ENCODE peak calls at places on chromosomes 7 and 10, in four cellular contexts. X, C, W and N are unnamed samples.

GRCh38 chr10:24331457-24331856 is 122.5 kb downstream of the KIAA1217 start:
- DNase-seq in C (no peak), W (no peak), X (no peak), N (no peak)

GRCh38 chr7:112770051-112770450 is 20.1 kb downstream of the TMEM168 start:
- DNase-seq in W (no peak), C (no peak), X (no peak), N (no peak)

GRCh38 chr7:103001210-103001609 is 73.4 kb downstream of the FBXL13 start:
- DNase-seq in W (no peak), C (no peak), X (no peak), N (no peak)

GRCh38 chr7:142018154-142018553 is 22.5 kb downstream of the MGAM start:
- DNase-seq in X (no peak), C (no peak), W (no peak), N (no peak)

GRCh38 chr10:14219411-14219810 is 111.3 kb downstream of the FRMD4A start:
- DNase-seq in W (no peak), C (no peak), X (no peak), N (no peak)

GRCh38 chr10:113326160-113327111 is 226.4 kb upstream of the HABP2 start:
- DNase-seq in X (peak), W (peak), C (peak), N (peak)

GRCh38 chr10:70722820-70723424 is 50.6 kb downstream of the ADAMTS14 start:
- DNase-seq in X (no peak), W (no peak), C (no peak), N (no peak)

GRCh38 chr7:135320277-135320676 is 86.6 kb downstream of the STRA8 start:
- DNase-seq in X (no peak), C (no peak), W (no peak), N (no peak)

GRCh38 chr7:131090188-131090587 is 237.5 kb upstream of the MKLN1 start:
- DNase-seq in W (no peak), C (no peak), X (no peak), N (no peak)

GRCh38 chr10:32957341-32958084 is 517 bp downstream of the ITGB1 start:
- DNase-seq in W (no peak), C (peak), X (peak), N (peak)

GRCh38 chr10:124450010-124450782 is at the start of gene NKX1-2:
- DNase-seq in X (peak), C (no peak), W (no peak), N (peak)

GRCh38 chr10:12638103-12638502 is 288.8 kb downstream of the CAMK1D start:
- DNase-seq in X (no peak), C (no peak), W (peak), N (no peak)

GRCh38 chr10:130884456-130884855 is 427.1 kb downstream of the TCERG1L start:
- DNase-seq in W (no peak), X (no peak), C (no peak), N (no peak)

GRCh38 chr10:73956476-73957338 is 41.2 kb upstream of the VCL start:
- DNase-seq in X (no peak), C (peak), W (no peak), N (no peak)

GRCh38 chr7:93835684-93836083 is 54.9 kb downstream of the TFPI2 start:
- DNase-seq in X (no peak), C (no peak), W (no peak), N (no peak)

GRCh38 chr10:102802920-102803534 is 34.2 kb downstream of the CYP17A1 start:
- DNase-seq in X (peak), W (no peak), C (no peak), N (no peak)

GRCh38 chr7:130151591-130152269 is 53.5 kb downstream of the TMEM209 start:
- DNase-seq in C (no peak), W (no peak), X (no peak), N (no peak)

GRCh38 chr7:130228840-130229239 is 21.2 kb downstream of the SSMEM1 start:
- DNase-seq in C (no peak), W (no peak), X (no peak), N (no peak)

GRCh38 chr7:74043523-74043951 is 15.6 kb downstream of the ELN start:
- DNase-seq in C (no peak), W (no peak), X (peak), N (no peak)
- TF ChIP-seq ELF4 in C (no peak), W (no peak), X (no peak), N (no peak)

GRCh38 chr10:77907900-77908717 is 18.4 kb downstream of the DLG5 start:
- DNase-seq in W (peak), X (peak), C (peak), N (peak)
- TF ChIP-seq SP1 in W (no peak), X (no peak), C (no peak), N (no peak)

DNA sequence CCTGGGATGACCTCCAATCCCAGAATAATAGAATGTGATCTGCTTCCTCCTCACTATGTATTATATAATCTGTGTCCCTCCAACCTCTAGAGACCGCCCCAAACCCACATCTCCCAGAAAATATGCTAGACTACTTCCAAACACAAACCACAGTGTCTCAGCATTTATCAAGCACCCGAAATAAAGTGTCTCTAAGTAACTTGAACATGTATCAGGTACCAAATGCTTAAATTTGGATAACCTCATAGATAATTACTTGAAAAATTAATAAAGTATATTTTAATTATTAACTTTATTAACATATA is 16.1 kb downstream of the LYZL1 start:
- DNase-seq in X (no peak), C (no peak), W (no peak), N (no peak)
- TF ChIP-seq ELF4 in X (no peak), C (no peak), W (no peak), N (no peak)

DNA sequence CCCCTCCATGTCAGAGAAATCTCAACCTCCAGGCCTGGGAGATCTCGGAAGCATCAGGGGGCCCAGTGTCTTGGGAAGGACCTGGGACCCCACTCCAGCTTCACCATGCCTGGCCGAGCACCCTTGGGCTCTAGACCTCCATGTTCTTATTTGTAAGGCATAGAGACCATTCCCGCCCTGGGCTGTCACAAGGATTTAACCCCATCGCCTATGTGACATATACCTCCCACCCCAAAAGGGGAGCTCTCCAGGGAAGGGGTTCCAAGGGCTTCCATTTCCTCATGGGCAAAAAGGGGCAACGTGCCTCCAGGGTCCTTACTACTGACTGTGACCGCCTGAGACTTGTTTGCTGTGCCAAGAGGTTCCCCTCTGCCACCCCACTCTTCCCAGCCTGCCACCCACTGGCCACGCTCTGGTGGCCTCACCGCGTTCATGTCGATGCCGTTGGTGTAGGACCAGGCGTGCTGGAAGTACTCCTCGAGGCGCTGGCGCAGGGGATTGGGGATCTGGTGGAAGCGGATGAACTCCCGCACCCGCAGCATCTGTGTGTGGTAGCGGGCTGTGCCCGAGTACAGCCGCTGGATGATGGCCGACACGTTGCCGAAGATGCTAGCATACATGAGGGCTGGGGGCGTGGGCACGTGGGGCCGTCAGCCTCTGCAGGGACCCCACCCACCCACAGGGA is 27.5 kb downstream of the KCNH2 start:
- DNase-seq in X (no peak), W (no peak), C (no peak), N (no peak)
- TF ChIP-seq SP1 in X (no peak), W (no peak), C (no peak), N (no peak)

GRCh38 chr7:34759477-34760125 is 101.6 kb downstream of the NPSR1 start:
- DNase-seq in C (peak), W (peak), X (no peak), N (peak)
- TF ChIP-seq ELF4 in C (no peak), W (no peak), X (no peak), N (no peak)

GRCh38 chr10:78829570-78829969 is 239.2 kb upstream of the ZMIZ1 start:
- DNase-seq in W (no peak), X (no peak), C (no peak), N (no peak)
- TF ChIP-seq SP1 in W (no peak), X (no peak), C (no peak), N (no peak)